ENCODE peak calls at places on chromosomes 6 and 20, in eight cellular contexts. W is mesendoderm, R is small intestine, N is neural progenitor cell, J is fibroblast of villous mesenchyme, H is dorsolateral prefrontal cortex, D is kidney, L is hepatocyte. G is an unnamed sample.

GRCh38 chr6:10303806-10304520 is 110.9 kb downstream of the TFAP2A start:
- DNase-seq in W (no peak), R (no peak), N (no peak), J (no peak), H (no peak), D (no peak), L (no peak), G (no peak)

GRCh38 chr20:62232764-62233645 is 5.3 kb upstream of the OSBPL2 start:
- DNase-seq in W (no peak), R (no peak), N (no peak), J (no peak), H (no peak), D (no peak), L (no peak), G (no peak)

GRCh38 chr20:50762435-50763201 is 31.2 kb downstream of the PARD6B start:
- DNase-seq in W (no peak), R (no peak), N (no peak), J (peak; percentile 73), H (peak; percentile 37), D (peak; percentile 85), L (peak; percentile 33), G (no peak)

GRCh38 chr20:40336530-40336929 is 352.5 kb downstream of the MAFB start:
- DNase-seq in W (no peak), R (no peak), N (no peak), J (no peak), H (no peak), D (no peak), L (no peak), G (no peak)

GRCh38 chr20:56773731-56774130 is 144.6 kb downstream of the TFAP2C start:
- DNase-seq in W (no peak), R (no peak), N (no peak), J (no peak), H (no peak), D (no peak), L (no peak), G (no peak)

GRCh38 chr6:42250509-42250908 is 32.8 kb upstream of the MRPS10 start:
- DNase-seq in W (peak; percentile 44), R (peak; percentile 19), N (peak; percentile 79), J (no peak), H (no peak), D (no peak), L (no peak), G (no peak)

GRCh38 chr6:1390071-1390804 is 862 bp downstream of the FOXF2 start:
- DNase-seq in W (peak; percentile 74), R (no peak), N (peak; percentile 76), J (peak; percentile 65), H (no peak), D (peak; percentile 78), L (no peak), G (peak; percentile 59)

GRCh38 chr6:87196275-87196842 is 41.0 kb downstream of the ZNF292 start:
- DNase-seq in W (no peak), R (no peak), N (no peak), J (no peak), H (no peak), D (no peak), L (no peak), G (no peak)

GRCh38 chr6:146901940-146902816 is 302.0 kb upstream of the STXBP5 start:
- DNase-seq in W (no peak), R (no peak), N (no peak), J (peak; percentile 41), H (no peak), D (no peak), L (no peak), G (no peak)

GRCh38 chr6:28137458-28138020 is 4.1 kb upstream of the ZKSCAN8 start:
- DNase-seq in W (peak; percentile 25), R (peak; percentile 31), N (no peak), J (no peak), H (no peak), D (no peak), L (peak; percentile 25), G (no peak)

GRCh38 chr6:25921525-25922203 is 8.8 kb downstream of the SLC17A2 start:
- DNase-seq in W (no peak), R (no peak), N (no peak), J (no peak), H (no peak), D (no peak), L (no peak), G (no peak)

GRCh38 chr6:111750753-111751684 is 122.2 kb downstream of the FYN start:
- DNase-seq in W (peak; percentile 79), R (peak; percentile 64), N (peak; percentile 47), J (no peak), H (no peak), D (no peak), L (no peak), G (no peak)

GRCh38 chr6:28838289-28838633 is 85.5 kb downstream of the TRIM27 start:
- DNase-seq in W (peak; percentile 75), R (peak; percentile 78), N (peak; percentile 80), J (peak; percentile 78), H (no peak), D (no peak), L (peak; percentile 87), G (peak; percentile 64)

GRCh38 chr20:33423141-33423834 is 20.3 kb downstream of the SNTA1 start:
- DNase-seq in W (no peak), R (no peak), N (no peak), J (peak; percentile 90), H (no peak), D (peak; percentile 82), L (peak; percentile 56), G (no peak)

GRCh38 chr20:23441850-23442313 is 2.4 kb downstream of the CSTL1 start:
- DNase-seq in W (peak; percentile 94), R (peak; percentile 55), N (peak; percentile 91), J (peak; percentile 79), H (no peak), D (no peak), L (peak; percentile 86), G (peak; percentile 85)

GRCh38 chr6:71410681-71411080 is 122.1 kb downstream of the OGFRL1 start:
- DNase-seq in W (no peak), R (no peak), N (no peak), J (peak; percentile 42), H (no peak), D (no peak), L (no peak), G (no peak)

GRCh38 chr6:112172540-112172939 is 81.8 kb downstream of the LAMA4 start:
- DNase-seq in W (no peak), R (no peak), N (no peak), J (no peak), H (no peak), D (no peak), L (no peak), G (no peak)

GRCh38 chr6:128413291-128413690 is 107.1 kb downstream of the PTPRK start:
- DNase-seq in W (no peak), R (no peak), N (no peak), J (no peak), H (no peak), D (no peak), L (no peak), G (no peak)
- H3K4me3 ChIP-seq in W (no peak overlapping the region), R (no peak overlapping the region), N (no peak overlapping the region), J (no peak overlapping the region), H (no peak overlapping the region), D (no peak overlapping the region), L (no peak overlapping the region), G (no peak overlapping the region)

DNA sequence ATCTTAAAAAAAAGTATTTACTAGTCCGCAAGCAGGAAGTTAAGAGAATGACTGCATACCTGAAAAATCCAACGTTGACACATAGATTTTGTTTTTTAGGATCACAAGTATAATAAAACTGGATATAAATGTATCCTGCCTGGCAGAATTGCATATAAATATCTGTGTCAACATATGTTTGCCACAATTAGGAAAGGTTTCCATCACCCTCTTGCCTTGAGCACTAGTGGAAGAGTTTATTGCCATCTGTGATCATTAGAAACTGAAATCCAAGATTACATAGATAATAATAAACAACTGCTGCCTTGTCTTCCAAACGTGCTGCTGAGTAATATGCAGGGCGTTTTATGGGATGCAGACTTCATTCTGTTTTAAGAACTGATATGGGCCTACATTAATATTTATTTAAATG is 27.9 kb downstream of the PLEKHG1 start:
- DNase-seq in W (no peak), R (peak; percentile 52), N (no peak), J (peak; percentile 94), H (no peak), D (no peak), L (peak; percentile 32), G (no peak)
- H3K4me3 ChIP-seq in W (no peak overlapping the region), R (no peak overlapping the region), N (no peak overlapping the region), J (no peak overlapping the region), H (no peak overlapping the region), D (no peak overlapping the region), L (no peak overlapping the region), G (no peak overlapping the region)

GRCh38 chr6:22147983-22148797 is 148.6 kb downstream of the PRL start:
- DNase-seq in W (no peak), R (peak; percentile 12), N (peak; percentile 31), J (peak; percentile 60), H (no peak), D (peak; percentile 54), L (peak; percentile 38), G (peak; percentile 85)

GRCh38 chr6:22145294-22145693 is 151.5 kb downstream of the PRL start:
- DNase-seq in W (peak; percentile 51), R (no peak), N (no peak), J (no peak), H (no peak), D (no peak), L (no peak), G (no peak)

GRCh38 chr6:22145823-22146379 is 150.9 kb downstream of the PRL start:
- DNase-seq in W (peak; percentile 86), R (no peak), N (no peak), J (peak; percentile 20), H (peak; percentile 64), D (peak; percentile 65), L (peak; percentile 16), G (peak; percentile 38)

GRCh38 chr6:22147469-22147815 is 149.4 kb downstream of the PRL start:
- DNase-seq in W (no peak), R (no peak), N (no peak), J (no peak), H (no peak), D (no peak), L (peak; percentile 10), G (no peak)

GRCh38 chr6:22146581-22147468 is 150.0 kb downstream of the PRL start:
- DNase-seq in W (no peak), R (no peak), N (no peak), J (no peak), H (peak; percentile 31), D (peak; percentile 79), L (no peak), G (no peak)
- H3K4me3 ChIP-seq in W (no peak overlapping the region), R (no peak overlapping the region), N (no peak overlapping the region), J (peak overlapping the region; percentile 28), H (peak overlapping the region; percentile 69), D (peak overlapping the region; percentile 56), L (no peak overlapping the region), G (no peak overlapping the region)

DNA sequence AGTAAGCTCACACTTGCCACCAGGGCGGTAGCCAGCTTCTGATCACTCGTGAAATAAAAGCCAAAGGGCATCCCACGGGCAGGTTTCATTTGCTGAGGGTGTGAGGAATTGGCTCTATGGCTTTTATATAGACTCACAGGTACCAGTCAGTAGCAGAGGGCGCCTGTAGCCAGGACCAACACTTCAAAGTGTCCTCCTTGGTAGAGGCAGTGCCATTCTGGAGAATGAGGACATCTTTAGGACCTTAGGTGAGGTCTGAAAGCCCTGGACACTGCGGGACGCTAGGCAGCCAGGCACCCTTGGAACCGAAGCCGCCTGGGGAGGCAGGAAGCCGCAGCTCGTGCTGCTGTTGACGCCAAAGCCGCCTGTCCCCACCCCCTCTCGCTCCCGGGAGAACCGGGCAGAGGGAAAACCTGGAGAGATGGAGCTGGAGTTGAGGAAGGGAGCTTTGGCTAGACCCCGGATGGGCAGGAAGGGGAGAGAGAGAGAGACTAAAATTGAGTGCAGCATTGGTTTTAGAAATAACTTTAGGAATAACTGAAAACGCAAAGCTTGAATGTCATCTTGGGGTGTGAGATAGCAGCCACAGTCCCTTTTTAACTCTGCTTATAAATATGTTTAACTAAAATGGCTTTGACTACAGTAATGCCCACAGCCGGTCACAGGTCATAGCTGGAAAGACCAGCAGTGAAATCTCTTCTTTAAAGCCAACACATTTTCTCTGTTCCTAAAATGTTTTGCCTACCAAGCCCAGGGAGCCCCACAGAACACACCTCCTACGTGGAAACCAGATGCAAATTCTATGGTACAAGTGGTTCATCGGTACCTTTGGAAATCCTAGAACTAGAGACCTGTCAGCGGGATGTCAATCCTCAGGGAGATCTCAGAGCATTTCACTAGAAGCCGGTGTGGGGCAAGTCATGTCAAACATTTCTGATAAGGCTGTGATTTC is 128.5 kb upstream of the CDYL start:
- DNase-seq in W (peak; percentile 92), R (peak; percentile 65), N (peak; percentile 80), J (peak; percentile 91), H (peak; percentile 53), D (peak; percentile 90), L (peak; percentile 86), G (peak; percentile 91)
- H3K4me3 ChIP-seq in W (no peak overlapping the region), R (no peak overlapping the region), N (peak overlapping the region; percentile 24), J (peak overlapping the region; percentile 36), H (peak overlapping the region; percentile 42), D (peak overlapping the region; percentile 60), L (peak overlapping the region; percentile 4), G (peak overlapping the region; percentile 45)